ENCODE peak calls at places on chromosomes 5 and 9, in six cellular contexts. H is A549, Q is GM12878, P is K562, Y is NB4, S is endothelial cell of umbilical vein. N is an unnamed sample.

GRCh38 chr5:132083065-132083678 is 9.6 kb downstream of the CSF2 start:
- DNase-seq in Q (no peak), S (no peak), Y (no peak), P (no peak), H (no peak), N (no peak)

GRCh38 chr9:20550326-20550725 is 72.0 kb downstream of the MLLT3 start:
- DNase-seq in S (no peak), Y (no peak), Q (no peak), H (no peak), P (no peak), N (no peak)

GRCh38 chr9:18920685-18921084 is 112.3 kb downstream of the SAXO1 start:
- DNase-seq in P (no peak), H (no peak), S (no peak), Y (no peak), Q (no peak), N (no peak)

GRCh38 chr5:125052601-125053000 is 306.2 kb upstream of the ZNF608 start:
- DNase-seq in Y (no peak), H (no peak), P (no peak), Q (no peak), S (no peak), N (no peak)

GRCh38 chr5:67561145-67561932 is 364.7 kb upstream of the CD180 start:
- DNase-seq in Y (no peak), P (no peak), H (no peak), S (no peak), Q (no peak), N (no peak)

GRCh38 chr5:142800776-142801494 is 30.8 kb downstream of the ARHGAP26 start:
- DNase-seq in P (no peak), S (no peak), Q (peak), H (no peak), Y (peak), N (no peak)

GRCh38 chr9:93093449-93094293 is 2.3 kb upstream of the CARD19 start:
- DNase-seq in P (peak), S (no peak), Y (no peak), Q (no peak), H (no peak), N (no peak)

GRCh38 chr9:17462869-17463464 is 115.9 kb upstream of the SH3GL2 start:
- DNase-seq in S (peak), Y (peak), P (peak), H (peak), Q (no peak), N (peak)

GRCh38 chr9:135349212-135349962 is 130.2 kb upstream of the PPP1R26 start:
- DNase-seq in P (no peak), Y (no peak), H (no peak), S (no peak), Q (no peak), N (no peak)

GRCh38 chr5:78588517-78588916 is 60.1 kb downstream of the LHFPL2 start:
- DNase-seq in Y (no peak), Q (no peak), H (no peak), P (no peak), S (no peak), N (no peak)

GRCh38 chr9:95305770-95306492 is 11.6 kb downstream of the FANCC start:
- DNase-seq in S (peak), H (no peak), Q (no peak), Y (no peak), P (no peak), N (no peak)

GRCh38 chr5:43804041-43804440 is 201.1 kb downstream of the NNT start:
- DNase-seq in Q (no peak), Y (no peak), S (no peak), H (no peak), P (no peak), N (no peak)

GRCh38 chr5:168699002-168699401 is 119.8 kb upstream of the PANK3 start:
- DNase-seq in Y (no peak), Q (no peak), P (no peak), S (no peak), H (no peak), N (no peak)

GRCh38 chr9:121567142-121568100 is 67.8 kb upstream of the GGTA1 start:
- DNase-seq in Q (no peak), H (no peak), P (no peak), Y (no peak), S (peak), N (no peak)

GRCh38 chr9:128615571-128615970 is 41.1 kb downstream of the DYNC2I2 start:
- DNase-seq in H (no peak), Y (no peak), Q (no peak), P (no peak), S (no peak), N (no peak)

GRCh38 chr9:92721548-92721947 is 43.1 kb downstream of the BICD2 start:
- DNase-seq in Q (no peak), H (no peak), P (no peak), S (no peak), Y (no peak), N (no peak)

GRCh38 chr5:12110629-12111028 is 206.4 kb upstream of the CTNND2 start:
- DNase-seq in S (no peak), Q (no peak), P (no peak), H (no peak), Y (no peak), N (no peak)

GRCh38 chr5:75648712-75649111 is 37.5 kb downstream of the ANKDD1B start:
- DNase-seq in P (no peak), Q (peak), Y (no peak), H (no peak), S (no peak), N (peak)

GRCh38 chr9:25724424-25724823 is 46.2 kb upstream of the TUSC1 start:
- DNase-seq in Y (no peak), S (no peak), Q (no peak), H (no peak), P (no peak), N (no peak)

GRCh38 chr9:92728831-92729734 is 35.5 kb downstream of the BICD2 start:
- DNase-seq in Q (no peak), S (no peak), H (no peak), Y (peak), P (peak), N (peak)

GRCh38 chr9:98172604-98173003 is 19.8 kb downstream of the CORO2A start:
- DNase-seq in Q (no peak), P (no peak), H (no peak), S (no peak), Y (no peak), N (peak)

GRCh38 chr9:134987376-134987775 is 69.7 kb upstream of the FCN1 start:
- DNase-seq in P (no peak), H (no peak), Q (no peak), Y (no peak), S (no peak), N (no peak)

GRCh38 chr9:81771606-81772005 is 82.3 kb upstream of the TLE1 start:
- DNase-seq in H (no peak), S (peak), Q (no peak), Y (peak), P (no peak), N (no peak)

GRCh38 chr5:10354048-10354872 is 765 bp downstream of the MARCHF6 start:
- DNase-seq in P (peak), S (peak), H (peak), Y (peak), Q (no peak), N (peak)

GRCh38 chr5:21680196-21680595 is 1172.9 kb downstream of the CDH12 start:
- DNase-seq in P (no peak), Y (no peak), Q (no peak), S (peak), H (no peak), N (no peak)

GRCh38 chr9:124861342-124862229 is at the start of the genes ARPC5L and RPL35:
- DNase-seq in P (peak), H (peak), Y (peak), S (peak), Q (peak), N (peak)

GRCh38 chr5:72388652-72389051 is 68.5 kb downstream of the PTCD2 start:
- DNase-seq in Y (no peak), P (no peak), Q (no peak), H (no peak), S (no peak), N (no peak)

GRCh38 chr5:77430726-77431125 is 61.4 kb downstream of the WDR41 start:
- DNase-seq in P (no peak), S (no peak), H (no peak), Y (no peak), Q (no peak), N (no peak)

GRCh38 chr5:179866241-179867078 is 7.8 kb upstream of the MRNIP start:
- DNase-seq in Y (peak), H (no peak), S (no peak), P (no peak), Q (peak), N (no peak)

GRCh38 chr5:164191240-164191639 is 685.8 kb downstream of the MAT2B start:
- DNase-seq in H (no peak), P (no peak), Q (no peak), Y (no peak), S (peak), N (peak)

GRCh38 chr9:99809586-99810357 is 11.9 kb upstream of the NR4A3 start:
- DNase-seq in Y (no peak), S (no peak), Q (no peak), H (no peak), P (no peak), N (no peak)

GRCh38 chr9:132671620-132672412 is 1.6 kb downstream of the GTF3C4 start:
- DNase-seq in H (no peak), Q (no peak), P (no peak), S (peak), Y (peak), N (no peak)

GRCh38 chr9:34620061-34620994 is at the start of gene DCTN3:
- DNase-seq in S (peak), Q (peak), P (peak), H (peak), Y (peak), N (peak)

GRCh38 chr9:30575691-30576090 is 1808.8 kb upstream of the ACO1 start:
- DNase-seq in P (no peak), S (no peak), Q (no peak), Y (no peak), H (no peak), N (no peak)

GRCh38 chr5:115419794-115420585 is 123.5 kb upstream of the CCDC112 start:
- DNase-seq in P (no peak), Q (no peak), Y (peak), S (peak), H (peak), N (no peak)

GRCh38 chr9:131013771-131014676 is 5.0 kb downstream of the LAMC3 start:
- DNase-seq in P (peak), Q (no peak), H (no peak), S (no peak), Y (no peak), N (no peak)

DNA sequence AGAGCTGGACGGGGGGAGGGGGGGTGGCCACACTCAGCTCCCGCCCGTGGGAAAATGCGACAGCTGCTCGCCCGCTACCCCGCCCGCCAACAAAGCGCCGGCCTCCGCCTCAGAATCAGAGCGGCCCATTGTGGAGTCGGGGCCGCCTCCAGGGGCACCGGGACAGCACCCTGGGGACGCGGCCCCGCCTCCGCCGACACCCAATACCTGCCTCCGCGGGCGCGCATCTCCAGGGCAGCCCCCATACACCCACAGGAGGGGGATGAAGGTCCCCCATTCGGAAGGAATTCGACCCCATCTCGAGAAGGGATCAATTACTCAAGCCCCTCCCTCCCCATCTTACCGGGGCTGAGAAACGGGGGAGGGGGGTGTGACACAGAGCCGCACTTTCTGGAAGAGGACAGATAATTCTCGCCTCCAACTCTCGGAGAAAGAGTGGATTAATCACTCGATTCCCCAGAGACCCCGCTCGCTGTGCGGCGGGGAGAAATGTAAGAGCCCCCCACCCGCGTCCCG is 1.2 kb downstream of the NOTCH1 start:
- DNase-seq in Q (no peak), P (peak), S (peak), Y (peak), H (peak), N (no peak)
- TF ChIP-seq MYC in Q (no peak), P (no peak), S (no peak), Y (no peak), H (no peak), N (no peak)

GRCh38 chr9:113753398-113754119 is 122.5 kb upstream of the ZNF618 start:
- DNase-seq in P (no peak), S (no peak), Y (no peak), H (no peak), Q (no peak), N (no peak)
- TF ChIP-seq MYC in P (no peak), S (no peak), Y (no peak), H (no peak), Q (no peak), N (no peak)

DNA sequence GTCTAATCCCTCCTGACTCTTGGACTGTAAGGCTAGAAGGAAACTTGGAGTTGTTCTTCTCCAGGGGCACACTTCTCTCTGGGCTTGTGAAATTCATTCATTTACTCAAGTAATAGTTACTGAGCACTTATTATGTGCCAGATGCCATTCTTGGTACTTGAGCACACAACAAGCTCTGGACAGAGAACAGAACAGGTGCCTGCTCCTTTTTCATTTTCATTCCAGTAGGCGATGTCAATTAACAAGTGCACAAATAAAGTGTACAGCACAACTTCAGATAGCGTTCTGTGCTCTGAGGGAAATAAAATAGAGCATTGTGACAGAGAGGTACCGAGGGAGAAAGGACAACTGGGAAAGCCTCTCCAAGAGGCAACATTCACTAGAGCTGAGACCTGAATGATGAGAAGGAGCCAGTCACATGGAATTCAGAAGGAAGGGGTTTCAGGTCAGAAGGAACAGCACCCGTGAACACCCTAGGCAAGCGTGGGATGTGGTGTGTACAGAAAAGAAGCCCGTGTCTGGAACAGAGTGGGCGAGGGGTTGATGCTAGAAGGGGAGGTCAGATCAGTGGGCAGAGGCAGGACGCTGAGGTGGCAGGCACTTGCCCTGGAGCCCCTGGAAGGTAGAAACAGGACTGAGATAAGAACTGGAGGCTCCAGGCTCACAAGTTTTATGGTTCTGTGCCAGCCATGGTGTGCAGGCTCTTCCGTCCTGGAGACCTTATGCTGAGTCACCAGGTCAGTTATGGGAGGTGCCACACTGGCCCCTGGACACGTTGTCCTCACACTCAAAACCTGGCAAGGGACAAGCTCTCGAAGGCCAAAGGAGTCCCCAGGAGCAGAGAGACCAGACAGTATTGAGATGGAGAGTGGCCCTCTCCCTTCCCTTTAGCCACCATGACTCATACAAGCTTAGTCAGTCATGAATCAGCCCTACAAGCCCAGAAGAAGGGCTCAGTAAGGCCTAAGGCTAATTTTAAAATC is 7.2 kb upstream of the ABLIM3 start:
- DNase-seq in Q (no peak), Y (peak), S (peak), H (peak), P (peak), N (no peak)
- TF ChIP-seq MYC in Q (no peak), Y (no peak), S (peak), H (no peak), P (no peak), N (no peak)

DNA sequence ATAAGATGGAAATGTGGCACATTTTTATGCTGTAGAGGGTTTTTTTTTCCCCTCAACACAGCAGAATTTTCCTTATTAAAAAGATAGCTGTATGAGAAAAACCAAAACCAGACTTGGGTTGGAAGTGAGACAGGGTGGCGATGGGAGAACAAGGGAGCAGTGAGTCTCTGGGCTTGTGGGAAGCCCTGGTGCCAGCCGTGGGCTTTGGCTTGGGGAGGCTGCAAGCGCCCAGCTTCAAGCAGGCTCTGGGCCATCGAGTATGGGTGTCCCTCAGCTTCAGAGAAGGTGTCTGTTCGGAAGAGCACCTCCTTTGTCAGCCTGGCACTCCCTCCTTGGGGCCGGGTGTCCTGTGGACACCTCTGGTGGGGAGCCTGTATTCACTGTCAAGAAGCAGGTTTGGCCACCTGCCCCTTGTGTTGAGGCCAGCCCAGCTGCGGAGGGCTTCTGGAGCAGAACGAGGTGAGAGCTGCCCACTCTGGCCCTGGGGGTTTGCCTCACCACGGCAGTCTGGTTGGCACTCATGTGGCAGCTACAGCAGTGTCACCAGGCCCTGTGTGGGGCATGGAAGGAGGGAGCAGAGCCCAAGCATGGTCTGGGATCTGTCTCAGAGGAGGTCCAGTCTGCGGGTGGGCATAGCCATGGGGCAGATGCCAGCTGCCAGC is 37.6 kb upstream of the ANGPTL2 start:
- DNase-seq in S (no peak), Q (no peak), Y (no peak), P (no peak), H (no peak), N (no peak)
- TF ChIP-seq MYC in S (no peak), Q (no peak), Y (no peak), P (no peak), H (no peak), N (no peak)

GRCh38 chr5:103454774-103455173 is 107.8 kb downstream of the NUDT12 start:
- DNase-seq in H (no peak), Q (no peak), P (no peak), Y (no peak), S (peak), N (no peak)

GRCh38 chr5:103452666-103453065 is 109.9 kb downstream of the NUDT12 start:
- DNase-seq in H (no peak), Y (no peak), S (no peak), Q (no peak), P (no peak), N (no peak)

GRCh38 chr5:103452089-103452488 is 110.5 kb downstream of the NUDT12 start:
- DNase-seq in S (no peak), Q (no peak), H (no peak), Y (no peak), P (no peak), N (no peak)

GRCh38 chr5:103458497-103459040 is 104.0 kb downstream of the NUDT12 start:
- DNase-seq in Q (no peak), Y (no peak), P (no peak), S (no peak), H (no peak), N (no peak)

GRCh38 chr5:103456476-103456875 is 106.1 kb downstream of the NUDT12 start:
- DNase-seq in Q (no peak), S (no peak), Y (no peak), H (no peak), P (no peak), N (no peak)
- TF ChIP-seq MYC in Q (no peak), S (no peak), Y (no peak), H (no peak), P (no peak), N (no peak)

GRCh38 chr5:65141487-65141886 is 340.2 kb downstream of the ADAMTS6 start:
- DNase-seq in P (no peak), Y (no peak), Q (no peak), S (peak), H (no peak), N (no peak)
- TF ChIP-seq MYC in P (no peak), Y (no peak), Q (no peak), S (no peak), H (no peak), N (no peak)

GRCh38 chr5:152642880-152643279 is 237.8 kb upstream of the NMUR2 start:
- DNase-seq in P (no peak), S (no peak), H (no peak), Q (no peak), Y (no peak), N (no peak)

GRCh38 chr5:152642406-152642805 is 237.3 kb upstream of the NMUR2 start:
- DNase-seq in Y (no peak), Q (no peak), S (no peak), P (no peak), H (no peak), N (no peak)

GRCh38 chr5:152644316-152644715 is 239.2 kb upstream of the NMUR2 start:
- DNase-seq in P (no peak), S (no peak), Q (no peak), H (no peak), Y (no peak), N (no peak)

GRCh38 chr5:152634596-152634995 is 229.5 kb upstream of the NMUR2 start:
- DNase-seq in P (no peak), H (no peak), Q (no peak), S (no peak), Y (no peak), N (no peak)

DNA sequence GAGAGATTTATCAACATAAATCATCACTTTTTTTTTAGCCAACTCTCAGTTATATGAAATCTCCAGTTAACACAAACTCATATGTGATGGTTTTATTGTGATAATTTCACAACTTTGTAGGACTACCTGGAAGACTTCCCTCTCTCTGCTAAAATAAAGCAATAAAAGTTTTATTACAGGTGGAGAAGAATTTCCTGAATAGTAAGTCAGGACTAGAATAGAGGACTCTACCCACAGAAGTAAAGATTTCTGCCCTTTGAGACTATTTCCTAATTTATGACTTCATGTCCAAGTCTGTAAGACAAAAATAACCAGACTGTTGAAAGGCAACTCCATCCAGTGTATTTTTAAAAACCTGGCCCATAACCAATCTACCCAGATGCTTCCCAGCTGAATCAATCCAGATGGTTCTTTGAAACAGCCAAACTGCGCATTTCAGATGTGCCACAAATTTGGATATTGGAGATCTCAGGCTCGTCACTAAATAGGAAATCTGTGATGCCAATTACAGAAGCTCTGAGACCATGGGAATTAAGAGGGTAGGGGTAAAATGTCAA is 234.0 kb upstream of the NMUR2 start:
- DNase-seq in Q (no peak), Y (no peak), S (no peak), H (no peak), P (no peak), N (no peak)
- TF ChIP-seq MYC in Q (no peak), Y (no peak), S (no peak), H (no peak), P (no peak), N (no peak)

GRCh38 chr5:34854459-34855174 is 15.7 kb downstream of the TTC23L start:
- DNase-seq in H (no peak), P (no peak), Q (peak), Y (no peak), S (no peak), N (no peak)
- TF ChIP-seq MYC in H (no peak), P (no peak), Q (no peak), Y (no peak), S (no peak), N (no peak)

N was measured in HepG2.